ENCODE peak calls at places on chromosomes 16 and 17, in seven cellular contexts. S is neuronal stem cell, X is H9, O is mesendoderm, Z is H1, N is mesenchymal stem cell, H is IMR-90. I is an unnamed sample.

GRCh38 chr16:55370762-55371482 is 46.9 kb downstream of the IRX6 start:
- DNase-seq in O (peak), H (peak), Z (peak), X (peak), S (peak), N (no peak), I (peak)

GRCh38 chr17:48500435-48501426 is 30.1 kb downstream of the HOXB1 start:
- DNase-seq in H (peak), S (no peak), X (peak), O (peak), Z (no peak), N (peak), I (no peak)

GRCh38 chr17:29613371-29613837 is 9.3 kb downstream of the CORO6 start:
- DNase-seq in X (peak), S (peak), O (peak), Z (peak), H (peak), N (peak), I (peak)

GRCh38 chr16:19001788-19002187 is 18.1 kb downstream of the TMC7 start:
- DNase-seq in N (peak), S (no peak), Z (no peak), H (peak), X (no peak), O (no peak), I (no peak)

GRCh38 chr17:15185625-15185991 is 79.5 kb downstream of the PMP22 start:
- DNase-seq in N (peak), O (peak), S (no peak), Z (no peak), H (peak), X (no peak), I (no peak)

GRCh38 chr17:28396635-28397239 is 9.3 kb downstream of the SLC46A1 start:
- DNase-seq in O (no peak), H (no peak), X (no peak), N (no peak), S (no peak), Z (no peak), I (no peak)

GRCh38 chr16:26220894-26221293 is 529.1 kb downstream of the HS3ST4 start:
- DNase-seq in H (no peak), X (no peak), S (no peak), O (peak), N (no peak), Z (no peak), I (no peak)

GRCh38 chr17:8806206-8807069 is 7.3 kb upstream of the MFSD6L start:
- DNase-seq in Z (peak), O (no peak), S (no peak), H (no peak), X (peak), N (no peak), I (no peak)

GRCh38 chr17:39927928-39928867 is 666 bp downstream of the LRRC3C start:
- DNase-seq in H (no peak), X (peak), S (no peak), O (peak), N (peak), Z (peak), I (peak)

GRCh38 chr17:38604479-38605229 is 1.1 kb downstream of the SRCIN1 start:
- DNase-seq in X (peak), H (no peak), N (no peak), S (no peak), O (peak), Z (peak), I (no peak)

GRCh38 chr17:44256671-44257070 is 11.3 kb downstream of the SLC4A1 start:
- DNase-seq in S (no peak), N (no peak), H (no peak), O (no peak), Z (no peak), X (no peak), I (no peak)

GRCh38 chr17:55527520-55528118 is 16.4 kb upstream of the SMIM36 start:
- DNase-seq in S (peak), H (peak), N (peak), X (peak), O (peak), Z (peak), I (peak)

GRCh38 chr17:7709031-7709430 is 4.0 kb downstream of the EFNB3 start:
- DNase-seq in X (no peak), H (no peak), N (no peak), Z (no peak), O (no peak), S (no peak), I (no peak)

GRCh38 chr17:42179911-42180410 is 981 bp downstream of the KCNH4 start:
- DNase-seq in N (peak), Z (peak), O (peak), H (peak), X (peak), S (peak), I (no peak)

GRCh38 chr17:40329981-40330794 is 21.2 kb downstream of the RARA start:
- DNase-seq in Z (no peak), O (no peak), S (no peak), N (no peak), X (no peak), H (no peak), I (no peak)

GRCh38 chr16:11010576-11011221 is 66.3 kb downstream of the CLEC16A start:
- DNase-seq in Z (no peak), X (no peak), N (no peak), H (no peak), O (no peak), S (no peak), I (no peak)

GRCh38 chr17:70028397-70028796 is 46.6 kb upstream of the KCNJ16 start:
- DNase-seq in Z (no peak), H (peak), X (no peak), S (no peak), N (no peak), O (no peak), I (no peak)

GRCh38 chr16:72921620-72922019 is 126.3 kb downstream of the ZFHX3 start:
- DNase-seq in H (peak), X (no peak), Z (no peak), N (no peak), O (no peak), S (no peak), I (no peak)

GRCh38 chr17:82228842-82229685 is at the start of gene SLC16A3:
- DNase-seq in O (peak), S (no peak), Z (peak), X (no peak), N (peak), H (peak), I (peak)

GRCh38 chr16:48852955-48853354 is 243.0 kb upstream of the N4BP1 start:
- DNase-seq in O (no peak), Z (no peak), X (no peak), N (no peak), H (no peak), S (no peak), I (no peak)

GRCh38 chr17:40576113-40576740 is 11.0 kb upstream of the CCR7 start:
- DNase-seq in Z (no peak), O (no peak), N (no peak), S (no peak), H (no peak), X (no peak), I (no peak)

GRCh38 chr17:7067198-7067597 is 12.9 kb downstream of the CLEC10A start:
- DNase-seq in N (no peak), O (no peak), X (no peak), H (no peak), S (no peak), Z (no peak), I (no peak)

GRCh38 chr16:79380990-79381389 is 219.5 kb downstream of the MAF start:
- DNase-seq in N (peak), O (no peak), X (no peak), S (no peak), H (no peak), Z (no peak), I (peak)

GRCh38 chr16:4500283-4500682 is 24.1 kb downstream of the HMOX2 start:
- DNase-seq in S (no peak), Z (no peak), H (peak), X (no peak), O (peak), N (peak), I (peak)

GRCh38 chr16:78563905-78564304 is 464.5 kb downstream of the WWOX start:
- DNase-seq in X (no peak), Z (no peak), S (no peak), O (no peak), H (no peak), N (peak), I (no peak)

GRCh38 chr17:39753514-39754160 is 15.9 kb downstream of the GRB7 start:
- DNase-seq in O (peak), N (no peak), X (peak), Z (peak), S (no peak), H (no peak), I (no peak)

GRCh38 chr16:19835989-19836421 is 48.6 kb downstream of the GPRC5B start:
- DNase-seq in S (no peak), H (peak), Z (no peak), X (no peak), N (peak), O (no peak), I (no peak)

GRCh38 chr17:44385287-44386181 is 3.9 kb downstream of the ITGA2B start:
- DNase-seq in S (peak), Z (peak), O (peak), X (peak), N (peak), H (peak), I (peak)

GRCh38 chr16:87601322-87602004 is 845 bp upstream of the JPH3 start:
- DNase-seq in Z (no peak), X (no peak), S (no peak), N (no peak), O (peak), H (no peak), I (no peak)

GRCh38 chr17:38869647-38870258 is at the start of gene LASP1:
- DNase-seq in X (no peak), S (peak), O (peak), H (peak), N (peak), Z (peak), I (peak)

GRCh38 chr16:54174201-54174600 is 112.4 kb downstream of the IRX3 start:
- DNase-seq in Z (no peak), S (no peak), N (no peak), X (no peak), O (no peak), H (no peak), I (no peak)

GRCh38 chr17:28684963-28685362 is 23.0 kb downstream of the SUPT6H start:
- DNase-seq in X (no peak), H (peak), Z (no peak), O (no peak), S (no peak), N (peak), I (peak)

GRCh38 chr17:63116967-63117366 is 150.9 kb downstream of the TANC2 start:
- DNase-seq in N (peak), S (peak), Z (no peak), O (peak), H (peak), X (no peak), I (peak)

GRCh38 chr17:20022701-20023100 is 13.5 kb downstream of the SPECC1 start:
- DNase-seq in N (no peak), S (no peak), O (no peak), H (no peak), X (no peak), Z (no peak), I (no peak)

DNA sequence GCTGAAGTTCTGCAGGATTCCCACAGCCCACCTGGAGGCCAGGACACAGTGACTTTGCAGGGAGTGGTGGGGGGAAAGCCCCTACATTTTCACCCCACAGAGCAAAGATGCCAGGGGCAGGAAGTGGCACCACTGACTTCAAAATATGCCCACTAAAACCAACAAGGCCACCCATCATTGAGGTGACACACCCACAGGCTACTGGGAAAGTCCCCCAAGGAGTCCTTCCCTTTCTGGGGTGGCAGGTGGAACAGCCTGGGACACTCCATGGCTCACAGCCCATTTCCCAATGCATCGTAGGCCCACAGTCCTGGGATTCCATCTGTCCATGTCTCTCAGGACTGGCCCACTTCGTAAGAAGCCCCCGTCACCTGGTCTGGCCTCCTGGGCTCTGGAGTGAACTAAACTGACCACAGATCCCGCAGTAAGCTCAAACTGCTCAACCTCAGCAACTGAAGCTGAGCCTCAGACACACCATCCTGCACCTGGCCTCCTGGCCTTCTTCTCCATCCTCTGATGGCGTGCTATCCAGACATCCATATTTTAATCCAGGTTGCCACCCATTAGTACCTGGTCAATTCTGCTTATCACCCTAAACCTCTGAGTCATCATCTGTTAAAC is 7.5 kb upstream of the CCL1 start:
- DNase-seq in X (peak), S (no peak), Z (no peak), O (no peak), N (no peak), H (no peak), I (no peak)
- H4K8ac ChIP-seq in X (no peak), S (no peak), Z (no peak), O (no peak), N (no peak), H (no peak), I (no peak)

DNA sequence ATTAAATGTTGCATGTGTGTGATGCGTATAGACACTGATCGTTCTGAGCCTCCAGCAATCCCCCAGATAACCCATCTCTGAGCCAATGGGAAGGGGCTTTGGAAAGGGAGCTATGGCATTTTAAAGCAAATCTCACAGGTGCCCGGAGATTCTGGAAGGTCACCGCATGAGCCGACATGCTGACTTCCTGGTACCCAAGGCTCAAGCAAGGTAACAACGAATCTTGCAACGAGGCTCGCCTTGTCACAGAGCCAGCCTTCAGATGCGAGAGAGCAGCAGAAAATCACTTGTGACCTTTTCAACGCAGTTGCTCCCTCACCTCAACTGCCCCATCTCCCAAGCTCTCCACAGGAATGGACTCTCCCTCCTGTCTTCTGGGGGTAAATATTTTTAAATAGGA is 154.8 kb upstream of the CDH5 start:
- DNase-seq in X (no peak), H (no peak), S (no peak), N (no peak), Z (peak), O (no peak), I (no peak)
- H4K8ac ChIP-seq in X (no peak), H (no peak), S (no peak), N (no peak), Z (no peak), O (no peak), I (no peak)

GRCh38 chr17:68400404-68400735 is 56.9 kb downstream of the WIPI1 start:
- DNase-seq in N (no peak), X (peak), O (no peak), Z (no peak), S (no peak), H (no peak), I (no peak)
- H4K8ac ChIP-seq in N (peak), X (no peak), O (no peak), Z (no peak), S (no peak), H (no peak), I (no peak)

GRCh38 chr16:22898874-22899348 is 84.9 kb downstream of the HS3ST2 start:
- DNase-seq in O (peak), X (peak), N (peak), H (peak), Z (peak), S (peak), I (peak)
- H4K8ac ChIP-seq in O (no peak), X (no peak), N (no peak), H (no peak), Z (no peak), S (no peak), I (no peak)

DNA sequence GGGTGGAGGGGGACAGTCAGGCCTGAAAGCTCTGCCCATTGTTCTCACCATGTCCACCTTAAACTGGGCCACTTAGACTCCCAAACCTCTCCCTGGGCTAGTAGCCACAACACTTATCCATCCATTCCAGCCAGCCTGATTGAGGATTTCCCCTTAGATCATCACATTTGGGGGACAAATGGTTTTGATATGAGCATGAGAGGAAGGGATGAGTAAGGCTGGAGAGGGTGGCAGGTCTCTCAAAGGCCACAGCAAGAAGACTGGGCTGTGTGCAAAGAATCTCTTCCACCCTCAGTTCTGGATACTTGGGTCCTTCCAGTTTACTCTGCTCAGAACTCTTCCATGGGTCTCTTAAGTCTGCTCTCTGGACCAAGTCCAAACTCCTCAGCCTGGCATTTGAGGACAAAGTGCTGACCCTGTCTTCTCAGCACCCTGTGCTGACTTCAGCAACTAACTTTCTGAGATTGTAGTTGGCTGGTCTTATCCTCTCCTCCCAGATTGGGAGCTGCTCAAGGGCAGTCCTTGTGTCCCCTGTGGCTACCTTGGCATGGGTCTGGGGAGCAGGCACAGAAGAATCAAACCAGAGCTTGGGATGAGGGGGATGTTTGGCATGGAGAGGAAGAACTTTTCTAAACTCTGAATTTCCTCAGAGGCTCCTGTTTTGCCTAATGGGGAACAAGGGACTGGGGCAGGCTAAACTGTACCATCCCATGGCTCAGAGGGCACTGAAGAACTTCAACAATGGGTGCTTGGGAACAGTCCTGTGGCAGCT is 3.2 kb upstream of the NFATC3 start:
- DNase-seq in H (no peak), S (no peak), Z (peak), N (no peak), O (no peak), X (no peak), I (no peak)
- H4K8ac ChIP-seq in H (no peak), S (no peak), Z (no peak), N (no peak), O (no peak), X (no peak), I (no peak)

GRCh38 chr17:50934161-50934560 is 68.0 kb upstream of the TOB1 start:
- DNase-seq in X (no peak), O (no peak), S (no peak), N (no peak), H (no peak), Z (no peak), I (no peak)
- H4K8ac ChIP-seq in X (no peak), O (no peak), S (no peak), N (no peak), H (no peak), Z (no peak), I (no peak)

DNA sequence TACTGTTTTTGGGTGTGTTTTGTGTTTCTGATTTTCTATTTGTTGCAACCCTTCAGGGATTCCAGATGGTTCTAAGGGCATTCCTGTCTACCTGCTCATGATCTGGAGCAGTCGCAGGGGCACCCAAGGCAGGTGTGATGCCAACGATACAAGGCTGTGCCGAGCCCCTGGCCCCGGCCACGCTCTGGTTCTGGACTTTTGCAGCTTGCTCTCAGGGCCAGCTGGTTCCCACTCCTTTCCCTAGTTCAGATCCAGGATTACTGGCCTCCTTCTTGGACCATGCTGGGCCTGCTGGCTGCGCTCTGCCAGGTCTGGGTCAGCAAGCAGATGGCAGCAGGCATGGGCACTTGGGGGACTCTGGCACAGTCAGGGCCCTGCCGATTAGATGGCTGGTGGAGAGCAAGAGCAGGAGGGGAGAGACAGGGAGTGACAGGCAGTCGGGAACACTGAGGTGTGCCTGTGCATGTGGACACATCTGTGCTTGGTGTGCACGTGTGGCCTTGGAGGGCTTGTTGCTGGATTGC is 15.2 kb upstream of the RAP1GAP2 start:
- DNase-seq in N (no peak), Z (no peak), X (no peak), H (no peak), O (no peak), S (no peak), I (no peak)
- H4K8ac ChIP-seq in N (no peak), Z (peak), X (no peak), H (no peak), O (no peak), S (no peak), I (no peak)

GRCh38 chr16:57784334-57784733 is 18.0 kb downstream of the KIFC3 start:
- DNase-seq in H (no peak), O (no peak), S (no peak), X (no peak), Z (no peak), N (no peak), I (no peak)
- H4K8ac ChIP-seq in H (no peak), O (no peak), S (no peak), X (no peak), Z (no peak), N (no peak), I (no peak)

GRCh38 chr16:13351651-13352217 is 450.3 kb downstream of the SHISA9 start:
- DNase-seq in Z (no peak), X (peak), S (no peak), O (peak), N (no peak), H (no peak), I (no peak)
- H4K8ac ChIP-seq in Z (no peak), X (no peak), S (no peak), O (no peak), N (no peak), H (no peak), I (no peak)